ENCODE peak calls at places on chromosomes 5 and 9, in four cellular contexts. One of them, this sample, is unnamed.
A peak's percentile ranks its signal among the peaks of the same experiment; 100 is the strongest.

GRCh38 chr9:91198405-91198804 is 163.3 kb downstream of the AUH start:
- DNase-seq in CD8-positive, alpha-beta memory T cell: no peak
- DNase-seq in suprapubic skin: no peak
- DNase-seq in astrocyte: no peak
- DNase-seq in this sample: no peak

GRCh38 chr5:44875661-44876250 is 67.0 kb downstream of the MRPS30 start:
- DNase-seq in CD8-positive, alpha-beta memory T cell: no peak
- DNase-seq in suprapubic skin: no peak
- DNase-seq in astrocyte: peak; percentile 92
- DNase-seq in this sample: no peak

GRCh38 chr5:9059920-9060691 is 485.8 kb downstream of the SEMA5A start:
- DNase-seq in CD8-positive, alpha-beta memory T cell: no peak
- DNase-seq in suprapubic skin: no peak
- DNase-seq in astrocyte: peak; percentile 95
- DNase-seq in this sample: no peak

GRCh38 chr9:72477862-72478564 is 43.4 kb upstream of the TMC1 start:
- DNase-seq in CD8-positive, alpha-beta memory T cell: no peak
- DNase-seq in suprapubic skin: no peak
- DNase-seq in astrocyte: peak; percentile 74
- DNase-seq in this sample: peak; percentile 61

GRCh38 chr5:53032188-53032587 is 43.0 kb downstream of the ITGA2 start:
- DNase-seq in CD8-positive, alpha-beta memory T cell: no peak
- DNase-seq in suprapubic skin: no peak
- DNase-seq in astrocyte: no peak
- DNase-seq in this sample: no peak

GRCh38 chr5:180302256-180302655 is 10.4 kb upstream of the MAPK9 start:
- DNase-seq in CD8-positive, alpha-beta memory T cell: no peak
- DNase-seq in suprapubic skin: no peak
- DNase-seq in astrocyte: no peak
- DNase-seq in this sample: no peak

GRCh38 chr5:10329808-10330481 is 22.2 kb upstream of the CMBL start:
- DNase-seq in CD8-positive, alpha-beta memory T cell: no peak
- DNase-seq in suprapubic skin: no peak
- DNase-seq in astrocyte: peak; percentile 37
- DNase-seq in this sample: no peak

GRCh38 chr9:95584176-95584575 is 67.4 kb upstream of the PTCH1 start:
- DNase-seq in CD8-positive, alpha-beta memory T cell: no peak
- DNase-seq in suprapubic skin: no peak
- DNase-seq in astrocyte: no peak
- DNase-seq in this sample: peak; percentile 39

GRCh38 chr9:2623046-2623865 is 1.7 kb downstream of the VLDLR start:
- DNase-seq in CD8-positive, alpha-beta memory T cell: no peak
- DNase-seq in suprapubic skin: peak; percentile 80
- DNase-seq in astrocyte: peak; percentile 25
- DNase-seq in this sample: peak; percentile 19

GRCh38 chr5:13480834-13481233 is 463.7 kb downstream of the DNAH5 start:
- DNase-seq in CD8-positive, alpha-beta memory T cell: no peak
- DNase-seq in suprapubic skin: no peak
- DNase-seq in astrocyte: no peak
- DNase-seq in this sample: no peak

GRCh38 chr5:4905674-4906528 is 234.2 kb upstream of the ADAMTS16 start:
- DNase-seq in CD8-positive, alpha-beta memory T cell: no peak
- DNase-seq in suprapubic skin: peak; percentile 85
- DNase-seq in astrocyte: peak; percentile 41
- DNase-seq in this sample: peak; percentile 20

GRCh38 chr9:126393876-126394275 is 67.2 kb downstream of the MVB12B start:
- DNase-seq in CD8-positive, alpha-beta memory T cell: no peak
- DNase-seq in suprapubic skin: no peak
- DNase-seq in astrocyte: peak; percentile 56
- DNase-seq in this sample: no peak

GRCh38 chr5:9058666-9059065 is 487.2 kb downstream of the SEMA5A start:
- DNase-seq in CD8-positive, alpha-beta memory T cell: no peak
- DNase-seq in suprapubic skin: no peak
- DNase-seq in astrocyte: no peak
- DNase-seq in this sample: no peak

GRCh38 chr9:99142275-99142674 is 37.4 kb downstream of the TGFBR1 start:
- DNase-seq in CD8-positive, alpha-beta memory T cell: no peak
- DNase-seq in suprapubic skin: no peak
- DNase-seq in astrocyte: no peak
- DNase-seq in this sample: no peak

GRCh38 chr9:121220996-121221671 is 19.5 kb upstream of the RAB14 start:
- DNase-seq in CD8-positive, alpha-beta memory T cell: no peak
- DNase-seq in suprapubic skin: no peak
- DNase-seq in astrocyte: no peak
- DNase-seq in this sample: no peak

GRCh38 chr5:170614071-170614490 is 110.3 kb downstream of the KCNIP1 start:
- DNase-seq in CD8-positive, alpha-beta memory T cell: no peak
- DNase-seq in suprapubic skin: no peak
- DNase-seq in astrocyte: no peak
- DNase-seq in this sample: no peak

GRCh38 chr9:37301369-37302172 is 120.9 kb upstream of the GRHPR start:
- DNase-seq in CD8-positive, alpha-beta memory T cell: no peak
- DNase-seq in suprapubic skin: no peak
- DNase-seq in astrocyte: no peak
- DNase-seq in this sample: no peak

GRCh38 chr5:134527156-134527960 is 1.9 kb downstream of the JADE2 start:
- DNase-seq in CD8-positive, alpha-beta memory T cell: peak; percentile 70
- DNase-seq in suprapubic skin: peak; percentile 91
- DNase-seq in astrocyte: peak; percentile 78
- DNase-seq in this sample: peak; percentile 84

GRCh38 chr9:96317335-96317980 is 15.5 kb upstream of the HSD17B3 start:
- DNase-seq in CD8-positive, alpha-beta memory T cell: peak; percentile 25
- DNase-seq in suprapubic skin: no peak
- DNase-seq in astrocyte: peak; percentile 25
- DNase-seq in this sample: peak; percentile 51

GRCh38 chr9:18979367-18979766 is 53.6 kb downstream of the SAXO1 start:
- DNase-seq in CD8-positive, alpha-beta memory T cell: no peak
- DNase-seq in suprapubic skin: no peak
- DNase-seq in astrocyte: peak; percentile 23
- DNase-seq in this sample: no peak

GRCh38 chr5:78320461-78320860 is 26.0 kb upstream of the AP3B1 start:
- DNase-seq in CD8-positive, alpha-beta memory T cell: no peak
- DNase-seq in suprapubic skin: no peak
- DNase-seq in astrocyte: peak; percentile 22
- DNase-seq in this sample: no peak

GRCh38 chr9:31490551-31491106 is 893.8 kb upstream of the ACO1 start:
- DNase-seq in CD8-positive, alpha-beta memory T cell: no peak
- DNase-seq in suprapubic skin: no peak
- DNase-seq in astrocyte: no peak
- DNase-seq in this sample: no peak

GRCh38 chr9:98356953-98357352 is 101.5 kb upstream of the TBC1D2 start:
- DNase-seq in CD8-positive, alpha-beta memory T cell: no peak
- DNase-seq in suprapubic skin: no peak
- DNase-seq in astrocyte: peak; percentile 36
- DNase-seq in this sample: no peak

GRCh38 chr5:22780756-22781155 is 72.4 kb downstream of the CDH12 start:
- DNase-seq in CD8-positive, alpha-beta memory T cell: no peak
- DNase-seq in suprapubic skin: no peak
- DNase-seq in astrocyte: no peak
- DNase-seq in this sample: no peak
- H3K9me3 ChIP-seq in CD8-positive, alpha-beta memory T cell: no peaks in the 10 kb centered on the region
- H3K9me3 ChIP-seq in suprapubic skin: no peaks in the 10 kb centered on the region
- H3K9me3 ChIP-seq in astrocyte: no peaks in the 10 kb centered on the region
- H3K9me3 ChIP-seq in this sample: no peaks in the 10 kb centered on the region

GRCh38 chr5:55175781-55176175 is 2.8 kb upstream of the CDC20B start:
- DNase-seq in CD8-positive, alpha-beta memory T cell: no peak
- DNase-seq in suprapubic skin: no peak
- DNase-seq in astrocyte: no peak
- DNase-seq in this sample: no peak

GRCh38 chr5:55173696-55174101 is 722 bp upstream of the CDC20B start:
- DNase-seq in CD8-positive, alpha-beta memory T cell: no peak
- DNase-seq in suprapubic skin: no peak
- DNase-seq in astrocyte: no peak
- DNase-seq in this sample: peak; percentile 27

GRCh38 chr5:55172051-55172899 is 702 bp downstream of the CDC20B start:
- DNase-seq in CD8-positive, alpha-beta memory T cell: peak; percentile 43
- DNase-seq in suprapubic skin: no peak
- DNase-seq in astrocyte: peak; percentile 56
- DNase-seq in this sample: no peak

GRCh38 chr5:55171471-55171870 is 1.5 kb downstream of the CDC20B start:
- DNase-seq in CD8-positive, alpha-beta memory T cell: no peak
- DNase-seq in suprapubic skin: no peak
- DNase-seq in astrocyte: no peak
- DNase-seq in this sample: no peak

DNA sequence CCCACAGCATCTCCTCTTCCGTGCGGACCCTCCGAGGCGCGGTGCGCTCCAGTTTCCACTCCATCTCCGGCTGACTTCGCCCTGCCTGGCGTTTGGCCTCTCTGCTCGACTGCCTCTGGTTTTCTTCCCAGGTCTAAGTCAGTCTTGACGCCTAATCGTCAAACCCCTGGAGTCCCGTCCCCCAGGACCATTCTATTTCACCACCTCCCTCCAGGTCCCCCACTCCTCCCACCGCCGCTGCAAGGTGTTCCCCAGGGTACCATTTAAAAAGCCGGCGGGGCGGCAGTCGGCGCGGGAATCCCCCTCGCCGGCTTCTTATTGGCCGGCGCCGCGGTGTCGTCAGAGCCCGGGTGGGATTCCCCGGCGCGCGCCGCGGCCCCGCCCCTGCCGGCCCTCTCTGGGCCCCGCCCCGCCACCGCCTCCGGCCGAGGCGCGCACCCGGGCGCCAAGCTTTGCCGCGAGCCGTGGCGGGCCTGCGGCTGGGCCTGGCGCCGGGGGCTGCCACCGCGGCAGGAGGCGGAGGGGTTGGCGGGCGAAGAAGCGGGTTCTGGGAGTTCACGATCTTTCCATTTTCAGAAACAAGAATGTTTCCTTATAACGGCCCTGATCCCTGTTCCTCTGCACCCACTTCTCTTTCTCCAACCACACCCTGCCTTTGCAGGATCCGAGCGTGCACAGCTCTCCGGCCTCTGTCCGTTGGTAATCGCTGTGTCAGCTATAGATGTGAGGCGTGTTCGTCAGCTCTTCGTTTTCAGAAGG is at the start of gene CDC20B:
- DNase-seq in CD8-positive, alpha-beta memory T cell: peak; percentile 78
- DNase-seq in suprapubic skin: no peak
- DNase-seq in astrocyte: peak; percentile 45
- DNase-seq in this sample: peak; percentile 81
- H3K9me3 ChIP-seq in CD8-positive, alpha-beta memory T cell: no peaks in the 10 kb centered on the region
- H3K9me3 ChIP-seq in suprapubic skin: no peaks in the 10 kb centered on the region
- H3K9me3 ChIP-seq in astrocyte: no peaks in the 10 kb centered on the region
- H3K9me3 ChIP-seq in this sample: no peaks in the 10 kb centered on the region

DNA sequence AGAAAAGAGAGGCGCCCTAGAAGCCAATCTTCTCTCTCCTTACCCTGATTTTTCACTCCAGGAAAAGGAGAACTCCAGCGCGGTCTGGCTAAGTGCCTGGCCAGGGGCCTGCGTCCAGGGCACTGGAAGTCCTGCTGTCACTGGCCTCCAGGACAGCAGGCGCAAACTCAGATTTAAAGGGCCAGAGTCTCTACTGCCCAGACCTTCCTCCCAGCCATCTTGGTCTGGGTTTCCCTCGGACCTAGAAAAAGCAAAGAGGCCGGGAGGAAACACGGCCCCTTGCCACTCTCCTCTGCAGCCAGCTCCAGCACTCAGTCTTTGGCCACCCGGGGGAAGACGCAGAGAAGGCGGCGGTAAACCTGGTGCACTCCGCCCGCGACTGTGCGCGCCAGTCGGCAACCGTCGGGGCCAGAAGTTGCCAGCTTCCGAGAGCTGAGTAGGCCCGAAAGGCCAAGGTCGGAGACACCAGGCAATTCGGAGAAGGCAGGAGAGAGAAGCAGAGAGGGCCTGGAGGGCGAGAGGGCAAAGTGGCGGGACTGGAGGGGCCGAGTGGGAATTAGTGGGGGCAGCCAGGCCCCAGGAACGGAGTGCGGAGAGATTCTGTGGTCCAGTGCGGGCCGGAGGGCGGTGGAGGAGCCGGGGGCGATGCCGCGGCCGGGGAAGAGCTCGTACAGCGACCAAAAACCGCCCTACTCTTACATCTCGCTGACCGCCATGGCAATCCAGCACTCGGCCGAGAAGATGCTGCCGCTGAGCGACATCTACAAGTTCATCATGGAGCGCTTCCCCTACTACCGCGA is at the start of gene FOXB2:
- DNase-seq in CD8-positive, alpha-beta memory T cell: no peak
- DNase-seq in suprapubic skin: no peak
- DNase-seq in astrocyte: no peak
- DNase-seq in this sample: no peak
- H3K9me3 ChIP-seq in CD8-positive, alpha-beta memory T cell: no peaks in the 10 kb centered on the region
- H3K9me3 ChIP-seq in suprapubic skin: no peaks in the 10 kb centered on the region
- H3K9me3 ChIP-seq in astrocyte: peaks cover 10% of the 10 kb centered on the region
- H3K9me3 ChIP-seq in this sample: no peaks in the 10 kb centered on the region

DNA sequence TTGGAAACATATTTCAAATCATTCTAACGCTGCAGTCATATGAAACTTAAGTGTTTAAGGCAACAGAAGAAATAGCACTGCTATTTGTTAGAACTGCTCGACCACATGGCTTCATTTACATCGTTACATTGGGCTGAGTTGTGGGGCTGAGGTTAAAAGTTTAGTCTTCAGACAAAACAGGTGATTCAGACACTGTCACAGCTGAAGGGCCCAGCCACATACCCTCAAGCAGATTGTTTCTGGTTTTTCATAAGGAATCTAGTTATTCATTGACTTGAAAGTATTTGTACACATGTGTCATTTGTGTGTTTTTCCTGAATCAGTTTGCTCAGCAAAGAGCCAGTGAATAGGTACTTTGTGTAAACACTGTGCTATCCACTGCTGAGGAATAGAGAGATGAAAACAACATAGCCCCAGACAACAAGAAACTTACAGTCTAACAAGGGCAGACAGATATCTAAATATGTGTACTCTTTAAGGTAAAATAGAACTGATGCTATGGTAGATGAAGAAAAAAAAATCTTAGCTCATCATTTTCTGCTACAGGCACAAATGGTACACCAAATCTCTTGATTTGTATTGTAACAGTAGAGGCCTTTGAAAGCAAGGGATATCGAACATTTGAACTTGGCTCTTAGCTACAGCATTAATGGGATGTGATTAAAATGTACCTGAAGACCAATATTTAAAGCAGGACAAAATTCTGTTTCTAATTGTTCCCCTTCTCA is 357.6 kb upstream of the RPS23 start:
- DNase-seq in CD8-positive, alpha-beta memory T cell: no peak
- DNase-seq in suprapubic skin: no peak
- DNase-seq in astrocyte: peak; percentile 99
- DNase-seq in this sample: no peak
- H3K9me3 ChIP-seq in CD8-positive, alpha-beta memory T cell: no peaks in the 10 kb centered on the region
- H3K9me3 ChIP-seq in suprapubic skin: no peaks in the 10 kb centered on the region
- H3K9me3 ChIP-seq in astrocyte: no peaks in the 10 kb centered on the region
- H3K9me3 ChIP-seq in this sample: no peaks in the 10 kb centered on the region

GRCh38 chr5:3140117-3140516 is 388.6 kb upstream of the IRX2 start:
- DNase-seq in CD8-positive, alpha-beta memory T cell: no peak
- DNase-seq in suprapubic skin: no peak
- DNase-seq in astrocyte: no peak
- DNase-seq in this sample: no peak

GRCh38 chr5:3143382-3143781 is 391.9 kb upstream of the IRX2 start:
- DNase-seq in CD8-positive, alpha-beta memory T cell: no peak
- DNase-seq in suprapubic skin: no peak
- DNase-seq in astrocyte: no peak
- DNase-seq in this sample: no peak

GRCh38 chr5:3142261-3143027 is 391.0 kb upstream of the IRX2 start:
- DNase-seq in CD8-positive, alpha-beta memory T cell: no peak
- DNase-seq in suprapubic skin: no peak
- DNase-seq in astrocyte: no peak
- DNase-seq in this sample: no peak

GRCh38 chr5:3139596-3139995 is 388.1 kb upstream of the IRX2 start:
- DNase-seq in CD8-positive, alpha-beta memory T cell: no peak
- DNase-seq in suprapubic skin: no peak
- DNase-seq in astrocyte: peak; percentile 78
- DNase-seq in this sample: no peak
- H3K9me3 ChIP-seq in CD8-positive, alpha-beta memory T cell: no peaks in the 10 kb centered on the region
- H3K9me3 ChIP-seq in suprapubic skin: no peaks in the 10 kb centered on the region
- H3K9me3 ChIP-seq in astrocyte: no peaks in the 10 kb centered on the region
- H3K9me3 ChIP-seq in this sample: no peaks in the 10 kb centered on the region

This sample was measured in mucosa of descending colon.